ENCODE peak calls at places on chromosomes 4 and X, in five cellular contexts. One of them, this sample, is unnamed.

GRCh38 chrX:134631404-134632346 is 26.6 kb downstream of the PLAC1 start:
- DNase-seq in GM13977: no peak
- DNase-seq in fibroblast of mammary gland: peak; percentile 83
- DNase-seq in pulmonary artery endothelial cell: no peak
- DNase-seq in memory B cell: no peak
- DNase-seq in this sample: no peak

GRCh38 chr4:176339936-176340761 is 20.4 kb downstream of the SPCS3 start:
- DNase-seq in GM13977: no peak
- DNase-seq in fibroblast of mammary gland: peak; percentile 24
- DNase-seq in pulmonary artery endothelial cell: no peak
- DNase-seq in memory B cell: no peak
- DNase-seq in this sample: no peak

GRCh38 chr4:124783847-124784246 is 71.3 kb upstream of the ANKRD50 start:
- DNase-seq in GM13977: no peak
- DNase-seq in fibroblast of mammary gland: peak; percentile 59
- DNase-seq in pulmonary artery endothelial cell: no peak
- DNase-seq in memory B cell: no peak
- DNase-seq in this sample: no peak

GRCh38 chr4:4860803-4861591 is 1.5 kb downstream of the MSX1 start:
- DNase-seq in GM13977: peak; percentile 64
- DNase-seq in fibroblast of mammary gland: peak; percentile 53
- DNase-seq in pulmonary artery endothelial cell: peak; percentile 15
- DNase-seq in memory B cell: no peak
- DNase-seq in this sample: no peak

GRCh38 chrX:103063918-103064434 is at the start of gene BEX1:
- DNase-seq in GM13977: peak; percentile 2
- DNase-seq in fibroblast of mammary gland: peak; percentile 23
- DNase-seq in pulmonary artery endothelial cell: no peak
- DNase-seq in memory B cell: no peak
- DNase-seq in this sample: no peak

GRCh38 chr4:128353791-128354190 is 66.2 kb upstream of the PGRMC2 start:
- DNase-seq in GM13977: no peak
- DNase-seq in fibroblast of mammary gland: no peak
- DNase-seq in pulmonary artery endothelial cell: no peak
- DNase-seq in memory B cell: no peak
- DNase-seq in this sample: no peak

GRCh38 chrX:69028006-69028760 is 137.1 kb downstream of the PJA1 start:
- DNase-seq in GM13977: peak; percentile 59
- DNase-seq in fibroblast of mammary gland: no peak
- DNase-seq in pulmonary artery endothelial cell: no peak
- DNase-seq in memory B cell: no peak
- DNase-seq in this sample: no peak

GRCh38 chrX:130145123-130145522 is 20.5 kb downstream of the AIFM1 start:
- DNase-seq in GM13977: no peak
- DNase-seq in fibroblast of mammary gland: no peak
- DNase-seq in pulmonary artery endothelial cell: no peak
- DNase-seq in memory B cell: no peak
- DNase-seq in this sample: no peak

GRCh38 chr4:142367326-142368188 is 478.5 kb downstream of the INPP4B start:
- DNase-seq in GM13977: no peak
- DNase-seq in fibroblast of mammary gland: no peak
- DNase-seq in pulmonary artery endothelial cell: no peak
- DNase-seq in memory B cell: no peak
- DNase-seq in this sample: no peak

GRCh38 chrX:17361620-17362019 is 13.4 kb upstream of the NHS start:
- DNase-seq in GM13977: no peak
- DNase-seq in fibroblast of mammary gland: peak; percentile 5
- DNase-seq in pulmonary artery endothelial cell: no peak
- DNase-seq in memory B cell: no peak
- DNase-seq in this sample: no peak

GRCh38 chr4:145808021-145808650 is 128.2 kb downstream of the C4orf51 start:
- DNase-seq in GM13977: peak; percentile 41
- DNase-seq in fibroblast of mammary gland: peak; percentile 96
- DNase-seq in pulmonary artery endothelial cell: peak; percentile 79
- DNase-seq in memory B cell: no peak
- DNase-seq in this sample: no peak

GRCh38 chr4:148397006-148397673 is 45.1 kb downstream of the NR3C2 start:
- DNase-seq in GM13977: no peak
- DNase-seq in fibroblast of mammary gland: no peak
- DNase-seq in pulmonary artery endothelial cell: no peak
- DNase-seq in memory B cell: no peak
- DNase-seq in this sample: no peak

GRCh38 chr4:39614487-39615162 is 24.0 kb downstream of the SMIM14 start:
- DNase-seq in GM13977: no peak
- DNase-seq in fibroblast of mammary gland: peak; percentile 85
- DNase-seq in pulmonary artery endothelial cell: no peak
- DNase-seq in memory B cell: no peak
- DNase-seq in this sample: no peak

GRCh38 chr4:140054861-140055260 is 99.1 kb downstream of the MAML3 start:
- DNase-seq in GM13977: no peak
- DNase-seq in fibroblast of mammary gland: no peak
- DNase-seq in pulmonary artery endothelial cell: no peak
- DNase-seq in memory B cell: no peak
- DNase-seq in this sample: no peak

GRCh38 chr4:21768349-21769310 is 179.9 kb downstream of the KCNIP4 start:
- DNase-seq in GM13977: peak; percentile 4
- DNase-seq in fibroblast of mammary gland: peak; percentile 57
- DNase-seq in pulmonary artery endothelial cell: peak; percentile 33
- DNase-seq in memory B cell: no peak
- DNase-seq in this sample: no peak

GRCh38 chrX:41332408-41332987 is 1.5 kb upstream of the DDX3X start:
- DNase-seq in GM13977: peak; percentile 39
- DNase-seq in fibroblast of mammary gland: no peak
- DNase-seq in pulmonary artery endothelial cell: no peak
- DNase-seq in memory B cell: no peak
- DNase-seq in this sample: no peak

GRCh38 chr4:26985836-26986235 is 125.2 kb downstream of the STIM2 start:
- DNase-seq in GM13977: peak; percentile 23
- DNase-seq in fibroblast of mammary gland: peak; percentile 38
- DNase-seq in pulmonary artery endothelial cell: no peak
- DNase-seq in memory B cell: no peak
- DNase-seq in this sample: no peak

GRCh38 chr4:16827045-16827444 is 71.4 kb downstream of the LDB2 start:
- DNase-seq in GM13977: no peak
- DNase-seq in fibroblast of mammary gland: no peak
- DNase-seq in pulmonary artery endothelial cell: no peak
- DNase-seq in memory B cell: no peak
- DNase-seq in this sample: no peak

GRCh38 chr4:184349283-184350039 is 124.9 kb downstream of the IRF2 start:
- DNase-seq in GM13977: no peak
- DNase-seq in fibroblast of mammary gland: no peak
- DNase-seq in pulmonary artery endothelial cell: no peak
- DNase-seq in memory B cell: no peak
- DNase-seq in this sample: no peak

GRCh38 chr4:151952137-151952536 is 191.3 kb upstream of the GATB start:
- DNase-seq in GM13977: no peak
- DNase-seq in fibroblast of mammary gland: no peak
- DNase-seq in pulmonary artery endothelial cell: no peak
- DNase-seq in memory B cell: no peak
- DNase-seq in this sample: no peak

GRCh38 chr4:56653461-56654237 is 27.4 kb downstream of the HOPX start:
- DNase-seq in GM13977: no peak
- DNase-seq in fibroblast of mammary gland: no peak
- DNase-seq in pulmonary artery endothelial cell: no peak
- DNase-seq in memory B cell: no peak
- DNase-seq in this sample: no peak

GRCh38 chr4:147195386-147195785 is 249.7 kb upstream of the TTC29 start:
- DNase-seq in GM13977: no peak
- DNase-seq in fibroblast of mammary gland: no peak
- DNase-seq in pulmonary artery endothelial cell: no peak
- DNase-seq in memory B cell: no peak
- DNase-seq in this sample: no peak

GRCh38 chrX:9611436-9612145 is 146.7 kb downstream of the TBL1X start:
- DNase-seq in GM13977: peak; percentile 25
- DNase-seq in fibroblast of mammary gland: peak; percentile 38
- DNase-seq in pulmonary artery endothelial cell: no peak
- DNase-seq in memory B cell: no peak
- DNase-seq in this sample: no peak

GRCh38 chr4:1377606-1378261 is 28.5 kb downstream of the NKX1-1 start:
- DNase-seq in GM13977: no peak
- DNase-seq in fibroblast of mammary gland: no peak
- DNase-seq in pulmonary artery endothelial cell: no peak
- DNase-seq in memory B cell: no peak
- DNase-seq in this sample: no peak

GRCh38 chr4:95638920-95639501 is 90.2 kb upstream of the UNC5C start:
- DNase-seq in GM13977: no peak
- DNase-seq in fibroblast of mammary gland: no peak
- DNase-seq in pulmonary artery endothelial cell: no peak
- DNase-seq in memory B cell: no peak
- DNase-seq in this sample: no peak

GRCh38 chrX:20974326-20974725 is 399.9 kb upstream of the CNKSR2 start:
- DNase-seq in GM13977: no peak
- DNase-seq in fibroblast of mammary gland: peak; percentile 32
- DNase-seq in pulmonary artery endothelial cell: no peak
- DNase-seq in memory B cell: no peak
- DNase-seq in this sample: no peak

GRCh38 chrX:13828392-13828791 is 11.5 kb upstream of the GPM6B start:
- DNase-seq in GM13977: no peak
- DNase-seq in fibroblast of mammary gland: peak; percentile 35
- DNase-seq in pulmonary artery endothelial cell: no peak
- DNase-seq in memory B cell: no peak
- DNase-seq in this sample: no peak

GRCh38 chr4:183906736-183907651 is 1.9 kb downstream of the STOX2 start:
- DNase-seq in GM13977: no peak
- DNase-seq in fibroblast of mammary gland: no peak
- DNase-seq in pulmonary artery endothelial cell: no peak
- DNase-seq in memory B cell: no peak
- DNase-seq in this sample: no peak

GRCh38 chr4:822361-823092 is 3.4 kb downstream of the CPLX1 start:
- DNase-seq in GM13977: no peak
- DNase-seq in fibroblast of mammary gland: no peak
- DNase-seq in pulmonary artery endothelial cell: no peak
- DNase-seq in memory B cell: no peak
- DNase-seq in this sample: peak; percentile 76

GRCh38 chrX:123424546-123424945 is 240.5 kb downstream of the GRIA3 start:
- DNase-seq in GM13977: peak; percentile 14
- DNase-seq in fibroblast of mammary gland: peak; percentile 85
- DNase-seq in pulmonary artery endothelial cell: no peak
- DNase-seq in memory B cell: no peak
- DNase-seq in this sample: no peak

GRCh38 chrX:17459596-17459995 is 84.6 kb downstream of the NHS start:
- DNase-seq in GM13977: no peak
- DNase-seq in fibroblast of mammary gland: peak; percentile 87
- DNase-seq in pulmonary artery endothelial cell: no peak
- DNase-seq in memory B cell: no peak
- DNase-seq in this sample: no peak

GRCh38 chrX:8845469-8845868 is 44.3 kb upstream of the FAM9A start:
- DNase-seq in GM13977: no peak
- DNase-seq in fibroblast of mammary gland: no peak
- DNase-seq in pulmonary artery endothelial cell: no peak
- DNase-seq in memory B cell: no peak
- DNase-seq in this sample: no peak

GRCh38 chrX:37860731-37861130 is 13.4 kb upstream of the DYNLT3 start:
- DNase-seq in GM13977: no peak
- DNase-seq in fibroblast of mammary gland: no peak
- DNase-seq in pulmonary artery endothelial cell: no peak
- DNase-seq in memory B cell: no peak
- DNase-seq in this sample: no peak

GRCh38 chr4:74284074-74284473 is 24.2 kb upstream of the EPGN start:
- DNase-seq in GM13977: no peak
- DNase-seq in fibroblast of mammary gland: peak; percentile 35
- DNase-seq in pulmonary artery endothelial cell: no peak
- DNase-seq in memory B cell: no peak
- DNase-seq in this sample: no peak